ENCODE peak calls at places on chromosomes 5 and 9, in seven cellular contexts. Z is HCT116, K is SK-N-SH, H is H1, L is GM12878, G is K562, W is HepG2. C is an unnamed sample.

GRCh38 chr5:115069087-115069968 is 100.4 kb downstream of the TRIM36 start:
- DNase-seq in H (peak), G (no peak), L (peak), K (peak), W (peak), Z (peak), C (peak)

GRCh38 chr5:179407191-179408175 is 62.2 kb upstream of the ADAMTS2 start:
- DNase-seq in W (no peak), L (no peak), G (no peak), K (peak), Z (no peak), H (peak), C (no peak)

GRCh38 chr5:17355585-17356346 is 138.3 kb downstream of the BASP1 start:
- DNase-seq in L (no peak), K (no peak), G (no peak), Z (no peak), H (no peak), W (no peak), C (no peak)

GRCh38 chr9:91536211-91536691 is 112.6 kb upstream of the NFIL3 start:
- DNase-seq in Z (peak), K (no peak), G (no peak), H (no peak), L (no peak), W (peak), C (no peak)

GRCh38 chr5:128782446-128782845 is 182.8 kb upstream of the SLC27A6 start:
- DNase-seq in H (no peak), K (no peak), L (no peak), Z (peak), W (no peak), G (no peak), C (peak)

GRCh38 chr9:122406264-122406890 is 35.6 kb downstream of the PTGS1 start:
- DNase-seq in W (no peak), L (no peak), G (no peak), Z (no peak), K (peak), H (no peak), C (no peak)

GRCh38 chr5:107661650-107662044 is 9.1 kb downstream of the EFNA5 start:
- DNase-seq in L (no peak), W (no peak), K (no peak), Z (no peak), H (no peak), G (no peak), C (no peak)

GRCh38 chr9:75993434-75993833 is 103.0 kb downstream of the PCSK5 start:
- DNase-seq in L (no peak), G (no peak), W (peak), H (no peak), K (no peak), Z (peak), C (no peak)

GRCh38 chr9:109182940-109183798 is 16.1 kb upstream of the FRRS1L start:
- DNase-seq in L (no peak), Z (peak), W (peak), G (peak), H (peak), K (peak), C (peak)

GRCh38 chr5:110476164-110476563 is 250.3 kb downstream of the TMEM232 start:
- DNase-seq in W (no peak), Z (no peak), G (no peak), L (no peak), H (no peak), K (no peak), C (no peak)

GRCh38 chr5:179313849-179314521 is 31.3 kb downstream of the ADAMTS2 start:
- DNase-seq in K (peak), Z (no peak), G (no peak), H (no peak), W (no peak), L (no peak), C (no peak)

GRCh38 chr5:88824892-88825781 is 57.8 kb downstream of the MEF2C start:
- DNase-seq in K (no peak), Z (no peak), W (no peak), H (no peak), L (no peak), G (no peak), C (no peak)

GRCh38 chr9:27453860-27454553 is 70.1 kb upstream of the IFNK start:
- DNase-seq in K (no peak), H (no peak), Z (no peak), G (no peak), L (no peak), W (no peak), C (no peak)

GRCh38 chr9:77021928-77022782 is 2.7 kb downstream of the FOXB2 start:
- DNase-seq in G (no peak), H (no peak), L (no peak), K (peak), Z (no peak), W (no peak), C (no peak)

GRCh38 chr5:125043781-125044391 is 297.4 kb upstream of the ZNF608 start:
- DNase-seq in Z (peak), L (no peak), K (peak), W (no peak), H (no peak), G (no peak), C (peak)

GRCh38 chr5:132138260-132138659 is 64.7 kb downstream of the CSF2 start:
- DNase-seq in Z (no peak), G (no peak), K (no peak), L (no peak), W (no peak), H (no peak), C (no peak)

GRCh38 chr9:70587143-70587710 is 172.8 kb upstream of the KLF9 start:
- DNase-seq in W (no peak), K (no peak), Z (no peak), G (no peak), L (no peak), H (no peak), C (no peak)

GRCh38 chr9:99231708-99232107 is 9.6 kb downstream of the SEC61B start:
- DNase-seq in H (peak), Z (no peak), K (peak), W (peak), G (peak), L (peak), C (no peak)

GRCh38 chr9:94925751-94926456 is 199.4 kb downstream of the AOPEP start:
- DNase-seq in H (no peak), K (no peak), G (no peak), Z (no peak), W (no peak), L (no peak), C (peak)

GRCh38 chr9:95533996-95534680 is 17.4 kb upstream of the PTCH1 start:
- DNase-seq in Z (no peak), W (no peak), H (no peak), L (no peak), G (no peak), K (no peak), C (no peak)

GRCh38 chr9:6779417-6780241 is 21.9 kb downstream of the KDM4C start:
- DNase-seq in Z (no peak), H (no peak), L (no peak), W (peak), K (peak), G (peak), C (no peak)

GRCh38 chr5:160463775-160464465 is 42.3 kb downstream of the PTTG1 start:
- DNase-seq in K (no peak), G (no peak), H (no peak), W (peak), L (no peak), Z (no peak), C (no peak)

GRCh38 chr5:134136221-134136631 is 21.7 kb downstream of the TCF7 start:
- DNase-seq in K (no peak), Z (no peak), G (no peak), H (no peak), L (no peak), W (no peak), C (no peak)

GRCh38 chr5:68891718-68892117 is 202.1 kb upstream of the SLC30A5 start:
- DNase-seq in W (no peak), G (no peak), Z (no peak), L (peak), K (no peak), H (no peak), C (no peak)

GRCh38 chr9:134570726-134571325 is 70.8 kb upstream of the COL5A1 start:
- DNase-seq in L (no peak), H (peak), Z (no peak), G (no peak), K (no peak), W (no peak), C (no peak)

GRCh38 chr5:130155395-130155794 is 251.1 kb downstream of the CHSY3 start:
- DNase-seq in G (no peak), Z (no peak), L (no peak), H (no peak), K (no peak), W (no peak), C (no peak)

GRCh38 chr5:62886603-62887315 is 308.1 kb downstream of the LRRC70 start:
- DNase-seq in L (no peak), H (no peak), G (no peak), Z (no peak), K (no peak), W (peak), C (no peak)

GRCh38 chr9:130769004-130769403 is 66.0 kb upstream of the ABL1 start:
- DNase-seq in K (no peak), Z (no peak), W (no peak), L (no peak), H (no peak), G (no peak), C (no peak)

GRCh38 chr5:82023530-82024095 is 51.8 kb downstream of the ATG10 start:
- DNase-seq in G (no peak), W (no peak), K (no peak), H (no peak), Z (no peak), L (no peak), C (peak)

GRCh38 chr9:126145887-126146253 is 180.8 kb upstream of the MVB12B start:
- DNase-seq in K (no peak), Z (no peak), G (no peak), L (no peak), H (no peak), W (no peak), C (no peak)

GRCh38 chr9:126144617-126145456 is 181.8 kb upstream of the MVB12B start:
- DNase-seq in W (peak), G (no peak), Z (no peak), H (no peak), K (no peak), L (peak), C (no peak)

GRCh38 chr9:126147620-126148522 is 178.8 kb upstream of the MVB12B start:
- DNase-seq in W (no peak), L (no peak), K (peak), Z (no peak), H (peak), G (no peak), C (no peak)

GRCh38 chr9:126147186-126147585 is 179.4 kb upstream of the MVB12B start:
- DNase-seq in H (no peak), Z (no peak), W (no peak), K (peak), L (no peak), G (no peak), C (no peak)

DNA sequence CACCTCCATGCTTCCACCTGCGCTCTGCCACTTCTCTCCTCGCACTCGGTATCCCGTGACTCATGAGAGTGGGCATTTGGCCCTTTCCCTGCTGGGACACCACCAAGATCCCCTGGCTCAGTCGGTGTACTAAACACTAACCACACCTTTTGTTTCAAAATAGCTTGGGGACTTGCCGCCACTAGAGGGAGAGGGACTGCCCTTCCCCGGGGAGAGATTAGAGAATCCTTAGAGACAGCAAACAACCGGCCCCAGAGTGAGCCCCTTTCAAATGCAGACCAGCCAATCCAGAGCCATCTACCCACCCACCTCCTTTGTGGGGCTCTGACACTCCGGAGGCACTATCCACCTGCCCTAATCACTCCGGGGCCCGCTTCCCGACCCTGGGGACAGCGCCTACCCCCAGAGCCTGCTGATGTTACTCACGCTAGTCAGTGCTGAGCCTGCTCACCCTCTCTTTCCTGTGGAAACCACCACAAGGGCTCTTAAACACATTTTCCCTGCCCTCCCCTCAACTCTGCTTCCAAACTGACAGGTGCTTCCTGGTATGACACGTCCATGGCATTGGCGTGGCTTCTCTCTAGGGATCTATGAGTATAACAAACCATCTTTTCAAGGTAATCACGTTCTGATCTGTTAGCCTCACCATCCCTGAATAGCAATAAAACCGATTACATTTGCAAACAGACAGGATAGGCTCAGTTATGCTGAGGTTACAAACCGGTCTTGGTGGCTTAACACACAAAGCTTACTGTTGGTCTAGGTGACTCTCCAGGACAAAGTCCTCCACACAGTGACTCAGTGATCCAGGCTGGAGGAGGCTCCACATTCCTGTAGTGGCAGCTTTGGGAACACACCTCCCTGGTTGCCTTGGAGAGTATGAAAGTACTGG is 180.1 kb upstream of the MVB12B start:
- DNase-seq in L (peak), G (no peak), W (peak), H (peak), Z (no peak), K (peak), C (peak)
- TF ChIP-seq JUND in L (no peak), G (no peak), W (no peak), H (no peak), Z (no peak), K (no peak), C (no peak)

DNA sequence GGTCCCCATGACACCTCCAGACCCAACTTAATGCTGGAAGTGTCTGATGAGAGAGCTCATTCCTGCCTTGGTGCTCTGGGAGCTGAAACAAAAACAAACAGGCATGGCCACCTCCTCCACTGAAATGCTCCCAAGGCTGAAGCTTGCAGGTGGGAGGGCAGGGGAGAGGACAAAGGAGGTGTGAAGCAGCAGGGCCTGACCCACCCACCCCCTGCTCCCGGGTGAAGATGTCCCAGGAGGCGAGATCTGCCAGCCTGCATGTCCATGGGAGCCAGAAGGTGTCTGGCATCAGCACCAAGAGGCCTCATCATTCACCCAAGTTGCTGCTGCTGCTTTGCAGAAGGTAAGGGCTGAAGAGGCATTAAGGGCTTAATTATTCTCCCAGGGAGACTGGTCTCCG is 4.2 kb upstream of the CCIN start:
- DNase-seq in G (no peak), L (no peak), K (no peak), W (no peak), Z (no peak), H (no peak), C (no peak)
- TF ChIP-seq JUND in G (no peak), L (no peak), K (no peak), W (no peak), Z (no peak), H (no peak), C (no peak)

GRCh38 chr9:34177906-34178697 is 741 bp upstream of the UBAP1 start:
- DNase-seq in K (no peak), G (no peak), Z (no peak), H (no peak), W (no peak), L (no peak), C (no peak)

GRCh38 chr9:34178698-34179527 is at the start of gene UBAP1:
- DNase-seq in G (peak), L (peak), H (peak), W (peak), Z (peak), K (peak), C (peak)

GRCh38 chr9:34176089-34176488 is 2.8 kb upstream of the UBAP1 start:
- DNase-seq in G (no peak), K (no peak), Z (no peak), L (no peak), H (no peak), W (no peak), C (no peak)

DNA sequence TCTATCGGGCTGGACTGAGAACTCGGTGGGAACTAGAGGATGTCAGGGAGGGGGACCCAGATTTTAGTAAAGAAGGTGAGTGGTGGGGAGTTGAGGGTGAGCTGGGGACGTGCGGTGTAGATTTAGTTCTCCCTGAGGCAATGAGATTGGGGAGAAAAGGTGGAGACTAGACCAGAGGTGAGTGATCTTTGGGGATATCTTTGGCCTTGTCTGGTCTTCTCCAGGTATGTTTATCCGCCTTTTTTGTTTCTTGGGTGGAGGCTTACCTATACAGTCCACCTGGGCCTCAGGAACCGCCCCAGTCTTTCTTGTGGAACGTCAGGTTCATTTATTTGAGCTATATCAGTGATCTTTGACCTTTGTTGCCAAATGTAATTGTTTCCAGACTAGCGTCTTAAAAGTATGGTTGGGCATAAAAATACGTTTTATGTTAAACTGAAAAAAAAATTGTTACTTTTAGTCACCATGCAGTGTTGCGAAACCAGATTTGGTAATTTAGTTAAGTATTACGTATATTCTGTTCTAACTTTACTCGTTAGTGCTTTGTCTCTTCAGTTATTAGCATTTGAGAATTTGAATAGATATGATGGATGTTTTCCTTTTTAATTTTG is 790 bp downstream of the UBAP1 start:
- DNase-seq in Z (no peak), W (no peak), L (no peak), G (peak), K (no peak), H (no peak), C (no peak)
- TF ChIP-seq JUND in Z (no peak), W (no peak), L (no peak), G (no peak), K (no peak), H (no peak), C (no peak)

GRCh38 chr9:117392992-117393391 is 21.9 kb downstream of the ASTN2 start:
- DNase-seq in W (no peak), K (no peak), Z (no peak), L (no peak), H (no peak), G (no peak), C (peak)
- TF ChIP-seq JUND in W (no peak), K (no peak), Z (no peak), L (no peak), H (no peak), G (no peak), C (no peak)